ENCODE peak calls at places on chromosomes 11 and 22, in seven cellular contexts. S, U, E, P, B, W and K are unnamed samples.

GRCh38 chr22:39296535-39296934 is 22.9 kb downstream of the RPL3 start:
- DNase-seq in S (no peak), U (no peak), E (no peak), P (no peak), B (no peak), W (no peak), K (no peak)

GRCh38 chr22:50399751-50400331 is 56.7 kb downstream of the PPP6R2 start:
- DNase-seq in S (peak; percentile 10), U (no peak), E (peak; percentile 56), P (peak; percentile 59), B (peak; percentile 33), W (peak; percentile 47), K (no peak)

GRCh38 chr11:23398052-23398451 is 537.8 kb upstream of the CCDC179 start:
- DNase-seq in S (no peak), U (no peak), E (no peak), P (no peak), B (no peak), W (no peak), K (no peak)

GRCh38 chr11:76806131-76806530 is 23.0 kb downstream of the TSKU start:
- DNase-seq in S (no peak), U (peak; percentile 37), E (no peak), P (no peak), B (no peak), W (no peak), K (peak; percentile 45)

GRCh38 chr22:17107547-17107810 is 13.7 kb downstream of the TMEM121B start:
- DNase-seq in S (no peak), U (no peak), E (no peak), P (no peak), B (no peak), W (no peak), K (no peak)

GRCh38 chr22:49697047-49697446 is 130.6 kb downstream of the BRD1 start:
- DNase-seq in S (no peak), U (no peak), E (no peak), P (no peak), B (no peak), W (no peak), K (no peak)

GRCh38 chr11:73344191-73344607 is 32.0 kb upstream of the RELT start:
- DNase-seq in S (no peak), U (no peak), E (no peak), P (no peak), B (no peak), W (no peak), K (no peak)

GRCh38 chr11:67615455-67616430 is 9.0 kb downstream of the NDUFV1 start:
- DNase-seq in S (no peak), U (no peak), E (peak; percentile 56), P (peak; percentile 67), B (peak; percentile 59), W (peak; percentile 57), K (peak; percentile 73)

GRCh38 chr22:22787805-22788459 is 99.7 kb upstream of the IGLL5 start:
- DNase-seq in S (peak; percentile 29), U (no peak), E (peak; percentile 79), P (peak; percentile 76), B (peak; percentile 100), W (peak; percentile 68), K (peak; percentile 67)

GRCh38 chr22:25772288-25772687 is 30.3 kb downstream of the MYO18B start:
- DNase-seq in S (no peak), U (no peak), E (no peak), P (no peak), B (no peak), W (no peak), K (no peak)

GRCh38 chr11:28072321-28072720 is 35.6 kb downstream of the KIF18A start:
- DNase-seq in S (no peak), U (no peak), E (no peak), P (no peak), B (no peak), W (no peak), K (no peak)

GRCh38 chr11:119641991-119642745 is 86.8 kb downstream of the NECTIN1 start:
- DNase-seq in S (peak; percentile 34), U (no peak), E (peak; percentile 63), P (peak; percentile 35), B (peak; percentile 70), W (peak; percentile 58), K (no peak)

GRCh38 chr11:100719809-100720221 is 32.7 kb downstream of the ARHGAP42 start:
- DNase-seq in S (peak; percentile 70), U (no peak), E (no peak), P (peak; percentile 36), B (no peak), W (no peak), K (no peak)

GRCh38 chr11:59918987-59919589 is 19.1 kb upstream of the OOSP1 start:
- DNase-seq in S (peak; percentile 67), U (no peak), E (peak; percentile 21), P (peak; percentile 75), B (peak; percentile 37), W (peak; percentile 36), K (no peak)

GRCh38 chr11:2209900-2210321 is 38.3 kb upstream of the TH start:
- DNase-seq in S (no peak), U (no peak), E (no peak), P (no peak), B (no peak), W (no peak), K (peak; percentile 36)